ENCODE peak calls at places on chromosomes 2 and 18, in eight cellular contexts. N is neuronal stem cell; S is coronary artery; V is CD4-positive, CD25-positive, alpha-beta regulatory T cell; J is psoas muscle; E is AG10803; O is AG09309; P is Peyer's patch. R is an unnamed sample.

GRCh38 chr18:70029163-70029562 is 81.5 kb upstream of the CD226 start:
- DNase-seq in N (no peak), S (no peak), V (no peak), J (no peak), E (no peak), O (no peak), P (no peak), R (no peak)

GRCh38 chr2:15890936-15891905 is 49.1 kb upstream of the MYCN start:
- DNase-seq in N (no peak), S (no peak), V (no peak), J (no peak), E (no peak), O (no peak), P (no peak), R (peak; percentile 32)

GRCh38 chr18:26307161-26307773 is 81.0 kb downstream of the TAF4B start:
- DNase-seq in N (peak; percentile 37), S (no peak), V (no peak), J (no peak), E (peak; percentile 61), O (no peak), P (no peak), R (peak; percentile 66)

GRCh38 chr18:23137788-23138216 is 2.5 kb downstream of the CABLES1 start:
- DNase-seq in N (no peak), S (no peak), V (no peak), J (no peak), E (no peak), O (no peak), P (no peak), R (no peak)

GRCh38 chr18:31097666-31098065 is 4.6 kb downstream of the DSC2 start:
- DNase-seq in N (no peak), S (no peak), V (no peak), J (no peak), E (no peak), O (no peak), P (no peak), R (no peak)

GRCh38 chr2:48328972-48329723 is 200.8 kb upstream of the STON1 start:
- DNase-seq in N (peak; percentile 26), S (no peak), V (no peak), J (no peak), E (no peak), O (no peak), P (no peak), R (no peak)

GRCh38 chr2:43184339-43184895 is 42.0 kb downstream of the ZFP36L2 start:
- DNase-seq in N (no peak), S (no peak), V (no peak), J (no peak), E (peak; percentile 76), O (peak; percentile 39), P (no peak), R (no peak)

GRCh38 chr2:111941531-111941930 is 43.1 kb downstream of the MERTK start:
- DNase-seq in N (no peak), S (no peak), V (no peak), J (no peak), E (no peak), O (no peak), P (no peak), R (no peak)

GRCh38 chr18:57806891-57807280 is 3.8 kb upstream of the ATP8B1 start:
- DNase-seq in N (no peak), S (no peak), V (no peak), J (peak; percentile 32), E (peak; percentile 95), O (peak; percentile 58), P (no peak), R (no peak)

GRCh38 chr18:73283788-73284187 is 416.0 kb upstream of the NETO1 start:
- DNase-seq in N (no peak), S (no peak), V (no peak), J (no peak), E (peak; percentile 37), O (peak; percentile 48), P (no peak), R (no peak)

GRCh38 chr2:85132834-85133637 is at the start of gene TCF7L1:
- DNase-seq in N (peak; percentile 91), S (peak; percentile 92), V (no peak), J (peak; percentile 87), E (peak; percentile 84), O (peak; percentile 62), P (no peak), R (peak; percentile 94)

GRCh38 chr2:233233618-233234230 is 17.7 kb upstream of the ATG16L1 start:
- DNase-seq in N (no peak), S (no peak), V (no peak), J (no peak), E (no peak), O (no peak), P (no peak), R (no peak)

GRCh38 chr2:67260348-67261277 is 136.5 kb upstream of the ETAA1 start:
- DNase-seq in N (no peak), S (peak; percentile 88), V (no peak), J (peak; percentile 52), E (peak; percentile 99), O (peak; percentile 98), P (peak; percentile 15), R (no peak)

GRCh38 chr2:218582085-218582484 is 13.4 kb downstream of the CNOT9 start:
- DNase-seq in N (no peak), S (no peak), V (no peak), J (no peak), E (peak; percentile 55), O (peak; percentile 34), P (no peak), R (no peak)

GRCh38 chr2:43132523-43133301 is 93.7 kb downstream of the ZFP36L2 start:
- DNase-seq in N (no peak), S (no peak), V (no peak), J (no peak), E (no peak), O (no peak), P (peak; percentile 55), R (no peak)

GRCh38 chr18:72993245-72993644 is 125.5 kb upstream of the NETO1 start:
- DNase-seq in N (no peak), S (no peak), V (no peak), J (no peak), E (no peak), O (no peak), P (no peak), R (no peak)

GRCh38 chr2:179467111-179467510 is 202.5 kb upstream of the SESTD1 start:
- DNase-seq in N (no peak), S (no peak), V (no peak), J (no peak), E (no peak), O (no peak), P (no peak), R (no peak)

GRCh38 chr18:70380915-70381896 is 92.4 kb downstream of the SOCS6 start:
- DNase-seq in N (peak; percentile 50), S (no peak), V (no peak), J (no peak), E (no peak), O (no peak), P (no peak), R (no peak)

GRCh38 chr2:199798004-199798403 is 53.0 kb downstream of the FTCDNL1 start:
- DNase-seq in N (no peak), S (no peak), V (no peak), J (no peak), E (no peak), O (no peak), P (no peak), R (no peak)

GRCh38 chr2:240567872-240568677 is at the start of gene RNPEPL1:
- DNase-seq in N (no peak), S (no peak), V (peak; percentile 54), J (peak; percentile 59), E (no peak), O (no peak), P (peak; percentile 44), R (peak; percentile 72)

GRCh38 chr2:81266106-81266505 is 961.6 kb upstream of the LRRTM1 start:
- DNase-seq in N (peak; percentile 9), S (no peak), V (no peak), J (no peak), E (no peak), O (no peak), P (no peak), R (peak; percentile 45)

GRCh38 chr18:7778181-7778580 is 211.1 kb downstream of the PTPRM start:
- DNase-seq in N (no peak), S (no peak), V (no peak), J (no peak), E (no peak), O (no peak), P (no peak), R (peak; percentile 64)

GRCh38 chr2:203579131-203579643 is 44.1 kb upstream of the RAPH1 start:
- DNase-seq in N (no peak), S (no peak), V (no peak), J (no peak), E (peak; percentile 61), O (no peak), P (no peak), R (peak; percentile 54)

GRCh38 chr2:73268368-73268830 is 15.9 kb downstream of the FBXO41 start:
- DNase-seq in N (no peak), S (no peak), V (no peak), J (no peak), E (no peak), O (no peak), P (no peak), R (no peak)
- H3K4me3 ChIP-seq in N (no peak overlapping the region), S (peak overlapping the region; percentile 39), V (peak overlapping the region; percentile 24), J (peak overlapping the region; percentile 46), E (no peak overlapping the region), O (no peak overlapping the region), P (peak overlapping the region; percentile 42), R (no peak overlapping the region)

GRCh38 chr2:150403457-150403856 is 84.0 kb downstream of the RND3 start:
- DNase-seq in N (no peak), S (no peak), V (no peak), J (no peak), E (no peak), O (no peak), P (no peak), R (peak; percentile 33)
- H3K4me3 ChIP-seq in N (no peak overlapping the region), S (no peak overlapping the region), V (no peak overlapping the region), J (peak overlapping the region; percentile 2), E (no peak overlapping the region), O (no peak overlapping the region), P (no peak overlapping the region), R (no peak overlapping the region)

GRCh38 chr2:23384551-23385349 is at the start of gene KLHL29:
- DNase-seq in N (no peak), S (peak; percentile 86), V (peak; percentile 24), J (peak; percentile 90), E (peak; percentile 69), O (no peak), P (peak; percentile 73), R (peak; percentile 82)
- H3K4me3 ChIP-seq in N (peak within 1 kb of the TSS; percentile 60), S (peak within 1 kb of the TSS; percentile 73), V (no peak within 1 kb of the TSS), J (peak within 1 kb of the TSS; percentile 76), E (peak within 1 kb of the TSS; percentile 77), O (peak within 1 kb of the TSS; percentile 59), P (peak within 1 kb of the TSS; percentile 55), R (peak within 1 kb of the TSS; percentile 44)

DNA sequence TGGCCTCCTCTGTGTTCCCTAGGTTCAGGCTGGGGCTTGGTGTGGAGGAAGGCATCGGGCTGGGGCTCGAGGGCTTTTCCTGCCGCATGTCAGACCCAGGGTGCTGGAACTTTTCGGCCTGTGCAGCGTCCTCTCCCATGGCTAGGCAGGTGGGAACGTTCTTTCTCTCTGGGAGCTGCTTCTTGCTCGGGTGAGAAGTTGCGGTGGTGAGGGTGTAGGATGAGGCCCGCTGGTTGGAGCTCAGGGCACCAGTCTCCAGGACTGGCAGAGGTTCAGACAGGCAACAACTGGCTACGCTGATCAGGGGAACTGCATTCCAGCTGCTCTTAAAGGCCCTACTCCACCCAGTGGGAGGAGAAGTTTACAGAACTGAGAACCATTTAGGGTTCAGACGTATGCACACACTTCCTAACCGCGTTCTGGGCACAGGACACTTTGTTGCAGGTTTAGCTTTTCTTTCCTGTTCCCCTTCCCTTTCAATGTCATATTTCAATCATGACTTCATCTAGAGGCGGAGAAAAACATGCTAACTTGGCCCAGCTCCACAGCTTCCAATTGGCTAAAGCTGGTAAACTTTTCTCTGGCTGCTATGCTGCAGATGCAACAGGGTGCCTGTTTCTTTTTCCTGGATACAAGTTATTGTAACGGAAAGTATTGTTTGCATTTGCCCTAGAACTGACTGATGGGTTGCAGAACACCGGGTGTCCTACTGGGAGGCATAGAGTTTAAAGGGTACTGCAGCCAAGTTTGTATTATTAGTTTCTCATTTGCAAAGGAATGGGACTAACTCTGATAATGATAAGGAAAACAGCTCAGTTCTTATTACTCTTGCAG is at the start of gene CAVIN2:
- DNase-seq in N (no peak), S (peak; percentile 79), V (no peak), J (peak; percentile 42), E (peak; percentile 86), O (no peak), P (no peak), R (peak; percentile 86)
- H3K4me3 ChIP-seq in N (no peak within 1 kb of the TSS), S (peak within 1 kb of the TSS; percentile 66), V (no peak within 1 kb of the TSS), J (peak within 1 kb of the TSS; percentile 66), E (peak within 1 kb of the TSS; percentile 33), O (peak within 1 kb of the TSS; percentile 8), P (peak within 1 kb of the TSS; percentile 48), R (no peak within 1 kb of the TSS)